ENCODE peak calls at places on chromosomes 11 and 22, in ten cellular contexts. One of them, this sample, is unnamed.

GRCh38 chr11:116691779-116692178 is 81.0 kb downstream of the BUD13 start:
- DNase-seq in erythroblast: peak; percentile 58
- DNase-seq in Peyer's patch: peak; percentile 70
- DNase-seq in tibial nerve: no peak
- DNase-seq in sigmoid colon: peak; percentile 68
- DNase-seq in adrenal gland: peak; percentile 38
- DNase-seq in body of pancreas: peak; percentile 56
- DNase-seq in K562: peak; percentile 81
- DNase-seq in IMR-90: peak; percentile 6
- DNase-seq in uterus: peak; percentile 24
- DNase-seq in this sample: peak; percentile 35

GRCh38 chr11:75146711-75147110 is 4.2 kb upstream of the SLCO2B1 start:
- DNase-seq in erythroblast: no peak
- DNase-seq in Peyer's patch: no peak
- DNase-seq in tibial nerve: no peak
- DNase-seq in sigmoid colon: peak; percentile 37
- DNase-seq in adrenal gland: no peak
- DNase-seq in body of pancreas: no peak
- DNase-seq in K562: no peak
- DNase-seq in IMR-90: no peak
- DNase-seq in uterus: no peak
- DNase-seq in this sample: no peak

GRCh38 chr22:49617264-49617663 is 210.4 kb downstream of the BRD1 start:
- DNase-seq in erythroblast: no peak
- DNase-seq in Peyer's patch: no peak
- DNase-seq in tibial nerve: no peak
- DNase-seq in sigmoid colon: no peak
- DNase-seq in adrenal gland: no peak
- DNase-seq in body of pancreas: no peak
- DNase-seq in K562: no peak
- DNase-seq in IMR-90: no peak
- DNase-seq in uterus: no peak
- DNase-seq in this sample: no peak

GRCh38 chr11:12693485-12694181 is 19.4 kb downstream of the TEAD1 start:
- DNase-seq in erythroblast: peak; percentile 6
- DNase-seq in Peyer's patch: peak; percentile 56
- DNase-seq in tibial nerve: peak; percentile 17
- DNase-seq in sigmoid colon: peak; percentile 84
- DNase-seq in adrenal gland: peak; percentile 72
- DNase-seq in body of pancreas: peak; percentile 58
- DNase-seq in K562: no peak
- DNase-seq in IMR-90: peak; percentile 99
- DNase-seq in uterus: peak; percentile 79
- DNase-seq in this sample: no peak

GRCh38 chr11:131874070-131874469 is 503.7 kb downstream of the NTM start:
- DNase-seq in erythroblast: no peak
- DNase-seq in Peyer's patch: no peak
- DNase-seq in tibial nerve: no peak
- DNase-seq in sigmoid colon: no peak
- DNase-seq in adrenal gland: no peak
- DNase-seq in body of pancreas: no peak
- DNase-seq in K562: no peak
- DNase-seq in IMR-90: no peak
- DNase-seq in uterus: no peak
- DNase-seq in this sample: no peak

GRCh38 chr22:50218996-50219727 is 18.4 kb downstream of the SELENOO start:
- DNase-seq in erythroblast: peak; percentile 84
- DNase-seq in Peyer's patch: peak; percentile 87
- DNase-seq in tibial nerve: peak; percentile 65
- DNase-seq in sigmoid colon: peak; percentile 97
- DNase-seq in adrenal gland: peak; percentile 89
- DNase-seq in body of pancreas: peak; percentile 97
- DNase-seq in K562: peak; percentile 79
- DNase-seq in IMR-90: peak; percentile 74
- DNase-seq in uterus: peak; percentile 82
- DNase-seq in this sample: peak; percentile 48

GRCh38 chr11:6354651-6355485 is 34.6 kb upstream of the CAVIN3 start:
- DNase-seq in erythroblast: no peak
- DNase-seq in Peyer's patch: no peak
- DNase-seq in tibial nerve: no peak
- DNase-seq in sigmoid colon: no peak
- DNase-seq in adrenal gland: no peak
- DNase-seq in body of pancreas: peak; percentile 44
- DNase-seq in K562: no peak
- DNase-seq in IMR-90: no peak
- DNase-seq in uterus: no peak
- DNase-seq in this sample: no peak

GRCh38 chr11:12235945-12236743 is 125.8 kb downstream of the MICAL2 start:
- DNase-seq in erythroblast: peak; percentile 69
- DNase-seq in Peyer's patch: peak; percentile 56
- DNase-seq in tibial nerve: no peak
- DNase-seq in sigmoid colon: no peak
- DNase-seq in adrenal gland: no peak
- DNase-seq in body of pancreas: peak; percentile 42
- DNase-seq in K562: peak; percentile 56
- DNase-seq in IMR-90: peak; percentile 72
- DNase-seq in uterus: no peak
- DNase-seq in this sample: peak; percentile 45

GRCh38 chr11:67732045-67732787 is 57.8 kb upstream of the ALDH3B2 start:
- DNase-seq in erythroblast: peak; percentile 14
- DNase-seq in Peyer's patch: no peak
- DNase-seq in tibial nerve: no peak
- DNase-seq in sigmoid colon: no peak
- DNase-seq in adrenal gland: no peak
- DNase-seq in body of pancreas: peak; percentile 60
- DNase-seq in K562: peak; percentile 24
- DNase-seq in IMR-90: no peak
- DNase-seq in uterus: no peak
- DNase-seq in this sample: no peak

GRCh38 chr11:32615422-32615821 is 31.8 kb downstream of the EIF3M start:
- DNase-seq in erythroblast: peak; percentile 17
- DNase-seq in Peyer's patch: no peak
- DNase-seq in tibial nerve: no peak
- DNase-seq in sigmoid colon: no peak
- DNase-seq in adrenal gland: no peak
- DNase-seq in body of pancreas: no peak
- DNase-seq in K562: peak; percentile 13
- DNase-seq in IMR-90: no peak
- DNase-seq in uterus: no peak
- DNase-seq in this sample: no peak

GRCh38 chr11:78540276-78540675 is 34.4 kb downstream of the NARS2 start:
- DNase-seq in erythroblast: no peak
- DNase-seq in Peyer's patch: no peak
- DNase-seq in tibial nerve: no peak
- DNase-seq in sigmoid colon: no peak
- DNase-seq in adrenal gland: no peak
- DNase-seq in body of pancreas: no peak
- DNase-seq in K562: no peak
- DNase-seq in IMR-90: no peak
- DNase-seq in uterus: no peak
- DNase-seq in this sample: no peak

GRCh38 chr22:35126993-35127392 is 61.0 kb downstream of the ISX start:
- DNase-seq in erythroblast: no peak
- DNase-seq in Peyer's patch: no peak
- DNase-seq in tibial nerve: no peak
- DNase-seq in sigmoid colon: no peak
- DNase-seq in adrenal gland: no peak
- DNase-seq in body of pancreas: no peak
- DNase-seq in K562: no peak
- DNase-seq in IMR-90: no peak
- DNase-seq in uterus: no peak
- DNase-seq in this sample: no peak

GRCh38 chr11:66686100-66686785 is 8.6 kb upstream of the RBM4B start:
- DNase-seq in erythroblast: no peak
- DNase-seq in Peyer's patch: no peak
- DNase-seq in tibial nerve: no peak
- DNase-seq in sigmoid colon: no peak
- DNase-seq in adrenal gland: peak; percentile 15
- DNase-seq in body of pancreas: no peak
- DNase-seq in K562: no peak
- DNase-seq in IMR-90: no peak
- DNase-seq in uterus: no peak
- DNase-seq in this sample: no peak

GRCh38 chr22:20498913-20499312 is 3.3 kb upstream of the KLHL22 start:
- DNase-seq in erythroblast: no peak
- DNase-seq in Peyer's patch: no peak
- DNase-seq in tibial nerve: no peak
- DNase-seq in sigmoid colon: no peak
- DNase-seq in adrenal gland: no peak
- DNase-seq in body of pancreas: no peak
- DNase-seq in K562: no peak
- DNase-seq in IMR-90: no peak
- DNase-seq in uterus: no peak
- DNase-seq in this sample: no peak

GRCh38 chr11:66595245-66595904 is 2.4 kb downstream of the CCS start:
- DNase-seq in erythroblast: peak; percentile 90
- DNase-seq in Peyer's patch: peak; percentile 54
- DNase-seq in tibial nerve: no peak
- DNase-seq in sigmoid colon: peak; percentile 78
- DNase-seq in adrenal gland: no peak
- DNase-seq in body of pancreas: peak; percentile 61
- DNase-seq in K562: peak; percentile 58
- DNase-seq in IMR-90: peak; percentile 76
- DNase-seq in uterus: no peak
- DNase-seq in this sample: no peak

GRCh38 chr22:37222440-37222971 is 10.2 kb upstream of the SSTR3 start:
- DNase-seq in erythroblast: no peak
- DNase-seq in Peyer's patch: peak; percentile 79
- DNase-seq in tibial nerve: no peak
- DNase-seq in sigmoid colon: no peak
- DNase-seq in adrenal gland: no peak
- DNase-seq in body of pancreas: no peak
- DNase-seq in K562: no peak
- DNase-seq in IMR-90: no peak
- DNase-seq in uterus: no peak
- DNase-seq in this sample: no peak

GRCh38 chr11:16041207-16041606 is 315.1 kb downstream of the SOX6 start:
- DNase-seq in erythroblast: no peak
- DNase-seq in Peyer's patch: no peak
- DNase-seq in tibial nerve: no peak
- DNase-seq in sigmoid colon: no peak
- DNase-seq in adrenal gland: no peak
- DNase-seq in body of pancreas: no peak
- DNase-seq in K562: no peak
- DNase-seq in IMR-90: no peak
- DNase-seq in uterus: no peak
- DNase-seq in this sample: no peak

GRCh38 chr11:116840224-116840745 is 2.9 kb upstream of the APOA1 start:
- DNase-seq in erythroblast: no peak
- DNase-seq in Peyer's patch: no peak
- DNase-seq in tibial nerve: no peak
- DNase-seq in sigmoid colon: no peak
- DNase-seq in adrenal gland: no peak
- DNase-seq in body of pancreas: no peak
- DNase-seq in K562: peak; percentile 46
- DNase-seq in IMR-90: peak; percentile 36
- DNase-seq in uterus: no peak
- DNase-seq in this sample: no peak

GRCh38 chr11:86067230-86068137 is 1.4 kb downstream of the PICALM start:
- DNase-seq in erythroblast: peak; percentile 79
- DNase-seq in Peyer's patch: no peak
- DNase-seq in tibial nerve: no peak
- DNase-seq in sigmoid colon: no peak
- DNase-seq in adrenal gland: no peak
- DNase-seq in body of pancreas: no peak
- DNase-seq in K562: peak; percentile 22
- DNase-seq in IMR-90: no peak
- DNase-seq in uterus: no peak
- DNase-seq in this sample: no peak
- TF ChIP-seq POLR2A in erythroblast: peak; percentile 56
- TF ChIP-seq POLR2A in Peyer's patch: peak; percentile 33
- TF ChIP-seq POLR2A in tibial nerve: no peak
- TF ChIP-seq POLR2A in sigmoid colon: no peak
- TF ChIP-seq POLR2A in adrenal gland: no peak
- TF ChIP-seq POLR2A in body of pancreas: no peak
- TF ChIP-seq POLR2A in K562: no peak
- TF ChIP-seq POLR2A in IMR-90: no peak
- TF ChIP-seq POLR2A in uterus: no peak
- TF ChIP-seq POLR2A in this sample: no peak

DNA sequence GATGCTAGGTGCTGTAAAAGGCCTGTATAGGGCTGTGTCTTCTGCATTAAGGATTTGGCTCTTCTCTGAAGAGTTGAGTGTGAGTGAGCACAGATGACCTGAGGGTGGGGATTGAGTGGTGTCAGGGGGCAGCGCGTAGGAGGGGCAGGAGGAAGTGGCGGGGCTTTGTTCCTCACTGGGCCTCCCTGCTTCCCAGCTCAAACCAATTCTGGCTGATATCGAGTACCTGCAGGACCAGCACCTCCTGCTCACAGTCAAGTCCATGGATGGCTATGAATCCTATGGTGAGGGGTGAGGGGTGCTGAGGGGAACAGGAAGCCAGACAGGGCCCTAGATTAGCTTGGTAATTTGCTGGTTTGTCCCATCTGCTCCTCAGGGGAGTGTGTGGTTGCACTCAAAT is 9.1 kb downstream of the PHOX2A start:
- DNase-seq in erythroblast: no peak
- DNase-seq in Peyer's patch: no peak
- DNase-seq in tibial nerve: no peak
- DNase-seq in sigmoid colon: peak; percentile 48
- DNase-seq in adrenal gland: no peak
- DNase-seq in body of pancreas: no peak
- DNase-seq in K562: no peak
- DNase-seq in IMR-90: no peak
- DNase-seq in uterus: no peak
- DNase-seq in this sample: no peak
- TF ChIP-seq POLR2A in erythroblast: no peak
- TF ChIP-seq POLR2A in Peyer's patch: no peak
- TF ChIP-seq POLR2A in tibial nerve: no peak
- TF ChIP-seq POLR2A in sigmoid colon: no peak
- TF ChIP-seq POLR2A in adrenal gland: no peak
- TF ChIP-seq POLR2A in body of pancreas: no peak
- TF ChIP-seq POLR2A in K562: no peak
- TF ChIP-seq POLR2A in IMR-90: no peak
- TF ChIP-seq POLR2A in uterus: no peak
- TF ChIP-seq POLR2A in this sample: no peak

DNA sequence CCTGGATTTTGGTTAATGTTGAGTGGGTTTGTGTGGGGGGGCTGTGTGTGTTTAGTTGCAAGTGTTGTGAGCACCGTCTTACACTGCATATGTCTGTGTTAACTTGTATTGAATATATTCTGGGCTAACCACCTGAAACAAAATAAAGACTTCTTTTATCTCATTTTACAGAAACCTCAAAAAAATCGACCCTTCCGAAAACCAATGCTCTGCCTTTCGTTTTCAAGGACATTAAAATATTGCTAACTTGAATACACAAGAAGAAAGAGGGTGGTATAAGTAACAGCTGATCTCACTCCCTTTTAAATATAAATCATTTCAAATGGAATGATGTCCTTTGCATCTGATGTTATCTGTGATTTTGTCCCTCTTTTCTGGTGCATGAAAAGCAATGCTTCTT is 192.3 kb upstream of the BLID start:
- DNase-seq in erythroblast: no peak
- DNase-seq in Peyer's patch: no peak
- DNase-seq in tibial nerve: no peak
- DNase-seq in sigmoid colon: no peak
- DNase-seq in adrenal gland: no peak
- DNase-seq in body of pancreas: no peak
- DNase-seq in K562: no peak
- DNase-seq in IMR-90: no peak
- DNase-seq in uterus: no peak
- DNase-seq in this sample: no peak
- TF ChIP-seq POLR2A in erythroblast: no peak
- TF ChIP-seq POLR2A in Peyer's patch: no peak
- TF ChIP-seq POLR2A in tibial nerve: no peak
- TF ChIP-seq POLR2A in sigmoid colon: no peak
- TF ChIP-seq POLR2A in adrenal gland: no peak
- TF ChIP-seq POLR2A in body of pancreas: no peak
- TF ChIP-seq POLR2A in K562: no peak
- TF ChIP-seq POLR2A in IMR-90: no peak
- TF ChIP-seq POLR2A in uterus: no peak
- TF ChIP-seq POLR2A in this sample: no peak

GRCh38 chr11:125621995-125622394 is 3.0 kb upstream of the CHEK1 start:
- DNase-seq in erythroblast: no peak
- DNase-seq in Peyer's patch: no peak
- DNase-seq in tibial nerve: no peak
- DNase-seq in sigmoid colon: no peak
- DNase-seq in adrenal gland: no peak
- DNase-seq in body of pancreas: no peak
- DNase-seq in K562: no peak
- DNase-seq in IMR-90: peak; percentile 77
- DNase-seq in uterus: no peak
- DNase-seq in this sample: peak; percentile 14
- TF ChIP-seq POLR2A in erythroblast: no peak
- TF ChIP-seq POLR2A in Peyer's patch: no peak
- TF ChIP-seq POLR2A in tibial nerve: no peak
- TF ChIP-seq POLR2A in sigmoid colon: no peak
- TF ChIP-seq POLR2A in adrenal gland: no peak
- TF ChIP-seq POLR2A in body of pancreas: no peak
- TF ChIP-seq POLR2A in K562: no peak
- TF ChIP-seq POLR2A in IMR-90: no peak
- TF ChIP-seq POLR2A in uterus: no peak
- TF ChIP-seq POLR2A in this sample: no peak